ENCODE peak calls at places on chromosomes 7 and 10, in eight cellular contexts. L is CD4-positive, CD25-positive, alpha-beta regulatory T cell; X is NCI-H69; J is activated CD8-positive, alpha-beta T cell treated with anti-CD3 and anti-CD28 coated beads for 36 hours; H is SW480; S is activated CD4-positive, alpha-beta memory T cell treated with anti-CD3 and anti-CD28 coated beads, Interleukin-2, amount 10 ng/mL, durations not matched to agents 7 days and 5 days; V is GM06990; T is GM03348. W is an unnamed sample.

GRCh38 chr7:7944619-7945282 is 23.8 kb upstream of the GLCCI1 start:
- DNase-seq in J (peak), T (no peak), H (no peak), V (peak), S (peak), L (peak), X (peak), W (no peak)

GRCh38 chr10:124239666-124240065 is 146.3 kb upstream of the CHST15 start:
- DNase-seq in T (no peak), V (no peak), X (no peak), L (no peak), J (no peak), S (no peak), H (no peak), W (no peak)

GRCh38 chr7:7176421-7177043 is 5.8 kb upstream of the C1GALT1 start:
- DNase-seq in S (no peak), V (no peak), J (no peak), H (peak), T (peak), L (no peak), X (peak), W (peak)

GRCh38 chr7:87128883-87129282 is 23.4 kb upstream of the DMTF1 start:
- DNase-seq in T (no peak), V (no peak), S (no peak), H (no peak), X (peak), J (no peak), L (no peak), W (no peak)

GRCh38 chr10:120313715-120314114 is 143.3 kb upstream of the PLPP4 start:
- DNase-seq in V (no peak), H (no peak), S (no peak), J (no peak), L (no peak), X (no peak), T (no peak), W (no peak)

GRCh38 chr10:66362522-66362921 is 563.3 kb upstream of the LRRTM3 start:
- DNase-seq in J (no peak), S (no peak), H (no peak), T (no peak), V (no peak), L (no peak), X (no peak), W (no peak)

GRCh38 chr7:151340794-151341356 is 737 bp upstream of the NUB1 start:
- DNase-seq in X (no peak), H (no peak), J (no peak), V (no peak), S (no peak), T (no peak), L (no peak), W (peak)

GRCh38 chr7:46201966-46202365 is 280.9 kb upstream of the IGFBP3 start:
- DNase-seq in L (no peak), J (no peak), V (no peak), S (no peak), X (no peak), T (no peak), H (no peak), W (no peak)

GRCh38 chr7:12890586-12890985 is 203.2 kb downstream of the ARL4A start:
- DNase-seq in S (no peak), T (peak), L (no peak), J (no peak), X (no peak), V (no peak), H (no peak), W (no peak)

GRCh38 chr7:121306565-121306964 is 22.2 kb upstream of the WNT16 start:
- DNase-seq in X (peak), H (no peak), T (no peak), L (no peak), V (no peak), S (no peak), J (no peak), W (no peak)

GRCh38 chr7:17948503-17949238 is 8.4 kb upstream of the SNX13 start:
- DNase-seq in S (no peak), T (peak), L (no peak), J (no peak), H (no peak), V (no peak), X (no peak), W (no peak)

GRCh38 chr7:47301078-47301477 is 280.8 kb downstream of the TNS3 start:
- DNase-seq in L (no peak), T (no peak), X (no peak), S (no peak), J (no peak), V (no peak), H (no peak), W (no peak)

GRCh38 chr7:100475549-100475948 is 3.5 kb downstream of the TSC22D4 start:
- DNase-seq in H (no peak), T (peak), J (peak), S (no peak), L (no peak), V (no peak), X (no peak), W (no peak)

GRCh38 chr10:1157615-1157933 is 101.4 kb downstream of the WDR37 start:
- DNase-seq in J (no peak), X (no peak), V (no peak), H (no peak), T (no peak), L (no peak), S (peak), W (no peak)

GRCh38 chr10:123808873-123809272 is 82.7 kb downstream of the CPXM2 start:
- DNase-seq in V (no peak), J (peak), L (no peak), T (peak), X (no peak), S (no peak), H (peak), W (no peak)

GRCh38 chr7:35571596-35572240 is 123.2 kb downstream of the HERPUD2 start:
- DNase-seq in J (no peak), S (no peak), X (no peak), H (no peak), V (no peak), T (no peak), L (no peak), W (no peak)

GRCh38 chr7:128841961-128842673 is 11.9 kb downstream of the FLNC start:
- DNase-seq in T (peak), H (no peak), X (peak), L (peak), J (peak), S (peak), V (peak), W (peak)

GRCh38 chr10:69495666-69496065 is 44.4 kb downstream of the TSPAN15 start:
- DNase-seq in S (no peak), X (no peak), L (no peak), H (no peak), J (no peak), T (no peak), V (no peak), W (no peak)

GRCh38 chr7:20412023-20412422 is 81.3 kb downstream of the ITGB8 start:
- DNase-seq in V (no peak), X (no peak), J (no peak), T (no peak), H (no peak), L (no peak), S (no peak), W (no peak)

GRCh38 chr7:107291434-107291833 is 122.6 kb downstream of the HBP1 start:
- DNase-seq in X (peak), T (no peak), H (no peak), S (no peak), L (no peak), J (no peak), V (no peak), W (no peak)

GRCh38 chr7:128830231-128831177 is at the start of gene FLNC:
- DNase-seq in X (peak), S (peak), H (peak), T (peak), V (no peak), J (peak), L (no peak), W (peak)

GRCh38 chr10:42953684-42954674 is 122.9 kb upstream of the RET start:
- DNase-seq in V (no peak), X (no peak), J (no peak), L (no peak), S (peak), T (no peak), H (no peak), W (no peak)

GRCh38 chr10:11057448-11057847 is 39.8 kb downstream of the CELF2 start:
- DNase-seq in L (no peak), J (no peak), H (no peak), X (no peak), S (no peak), V (no peak), T (no peak), W (no peak)

GRCh38 chr7:13257661-13258060 is 570.2 kb downstream of the ARL4A start:
- DNase-seq in L (no peak), H (no peak), X (no peak), S (no peak), V (no peak), T (no peak), J (no peak), W (no peak)

GRCh38 chr7:84083846-84084245 is 110.7 kb downstream of the SEMA3A start:
- DNase-seq in S (no peak), T (no peak), J (no peak), L (no peak), H (no peak), V (no peak), X (peak), W (no peak)

GRCh38 chr7:45349102-45349501 is 191.5 kb downstream of the RAMP3 start:
- DNase-seq in L (no peak), H (no peak), V (no peak), X (no peak), S (no peak), J (no peak), T (no peak), W (no peak)